ENCODE peak calls at places on chromosomes 5 and 9, in six cellular contexts. Z is lower lobe of right lung, F is GM23338, A is mammary epithelial cell, E is thoracic aorta, N is lung. I is an unnamed sample.

GRCh38 chr5:112083623-112084022 is 326.6 kb upstream of the NREP start:
- DNase-seq in N (no peak), F (no peak), E (no peak), A (no peak), Z (no peak), I (no peak)

GRCh38 chr5:55993628-55994501 is 898 bp downstream of the IL6ST start:
- DNase-seq in Z (no peak), E (no peak), N (no peak), F (no peak), A (no peak), I (no peak)

GRCh38 chr5:54234304-54234938 is 76.0 kb downstream of the ARL15 start:
- DNase-seq in E (no peak), A (peak; percentile 8), N (no peak), F (peak; percentile 65), Z (no peak), I (no peak)

GRCh38 chr5:139814704-139815280 is 19.2 kb downstream of the PSD2 start:
- DNase-seq in F (no peak), N (no peak), E (no peak), A (no peak), Z (peak; percentile 29), I (no peak)

GRCh38 chr5:140243855-140244254 is 59.0 kb downstream of the PFDN1 start:
- DNase-seq in E (no peak), F (no peak), A (no peak), Z (no peak), N (no peak), I (no peak)

GRCh38 chr5:177612215-177612673 is 12.3 kb downstream of the B4GALT7 start:
- DNase-seq in N (no peak), A (no peak), E (no peak), F (no peak), Z (no peak), I (no peak)

GRCh38 chr5:66826696-66827095 is 230.5 kb downstream of the MAST4 start:
- DNase-seq in E (no peak), F (no peak), Z (no peak), A (no peak), N (no peak), I (no peak)

GRCh38 chr5:82593481-82593880 is 315.3 kb upstream of the RPS23 start:
- DNase-seq in A (peak; percentile 23), N (no peak), F (no peak), E (no peak), Z (no peak), I (no peak)

GRCh38 chr5:38660194-38660668 is 103.8 kb upstream of the LIFR start:
- DNase-seq in Z (no peak), F (peak; percentile 85), N (no peak), A (no peak), E (no peak), I (peak; percentile 55)

GRCh38 chr5:56585466-56585865 is 229.9 kb upstream of the MAP3K1 start:
- DNase-seq in E (no peak), Z (no peak), N (no peak), F (no peak), A (peak; percentile 72), I (no peak)

GRCh38 chr9:137968235-137968634 is 90.7 kb downstream of the CACNA1B start:
- DNase-seq in Z (peak; percentile 42), N (no peak), F (peak; percentile 55), A (no peak), E (no peak), I (no peak)

GRCh38 chr5:112294126-112294525 is 125.0 kb downstream of the EPB41L4A start:
- DNase-seq in A (no peak), Z (no peak), N (no peak), F (no peak), E (no peak), I (no peak)

GRCh38 chr5:76571595-76571994 is 51.6 kb downstream of the F2RL2 start:
- DNase-seq in F (no peak), Z (no peak), E (no peak), N (no peak), A (no peak), I (no peak)

GRCh38 chr5:97545856-97546570 is 363.0 kb upstream of the RIOK2 start:
- DNase-seq in N (no peak), E (no peak), Z (no peak), F (peak; percentile 20), A (no peak), I (no peak)

GRCh38 chr5:74521401-74521800 is 119.1 kb downstream of the ENC1 start:
- DNase-seq in E (no peak), A (no peak), F (no peak), Z (no peak), N (no peak), I (no peak)

GRCh38 chr9:126009047-126009446 is 261.9 kb downstream of the PBX3 start:
- DNase-seq in F (no peak), Z (no peak), N (no peak), A (no peak), E (no peak), I (no peak)

GRCh38 chr5:63923914-63924313 is 38.3 kb downstream of the HTR1A start:
- DNase-seq in N (peak; percentile 31), A (no peak), Z (no peak), E (no peak), F (no peak), I (no peak)

GRCh38 chr5:53884411-53884810 is 324.0 kb downstream of the NDUFS4 start:
- DNase-seq in F (peak; percentile 28), Z (no peak), A (no peak), N (no peak), E (no peak), I (no peak)

GRCh38 chr5:155767480-155767879 is 559.5 kb upstream of the SGCD start:
- DNase-seq in N (no peak), F (no peak), E (no peak), A (no peak), Z (no peak), I (no peak)

GRCh38 chr9:77802512-77803293 is 154.6 kb upstream of the GNA14 start:
- DNase-seq in N (no peak), A (no peak), Z (no peak), F (no peak), E (no peak), I (no peak)

GRCh38 chr9:77803423-77803822 is 155.3 kb upstream of the GNA14 start:
- DNase-seq in A (no peak), Z (no peak), F (no peak), E (no peak), N (no peak), I (no peak)

GRCh38 chr9:77805810-77806209 is 157.7 kb upstream of the GNA14 start:
- DNase-seq in F (no peak), N (no peak), E (no peak), Z (no peak), A (no peak), I (no peak)

GRCh38 chr9:77800924-77801551 is 152.9 kb upstream of the GNA14 start:
- DNase-seq in A (peak; percentile 46), N (no peak), Z (no peak), E (no peak), F (no peak), I (no peak)

DNA sequence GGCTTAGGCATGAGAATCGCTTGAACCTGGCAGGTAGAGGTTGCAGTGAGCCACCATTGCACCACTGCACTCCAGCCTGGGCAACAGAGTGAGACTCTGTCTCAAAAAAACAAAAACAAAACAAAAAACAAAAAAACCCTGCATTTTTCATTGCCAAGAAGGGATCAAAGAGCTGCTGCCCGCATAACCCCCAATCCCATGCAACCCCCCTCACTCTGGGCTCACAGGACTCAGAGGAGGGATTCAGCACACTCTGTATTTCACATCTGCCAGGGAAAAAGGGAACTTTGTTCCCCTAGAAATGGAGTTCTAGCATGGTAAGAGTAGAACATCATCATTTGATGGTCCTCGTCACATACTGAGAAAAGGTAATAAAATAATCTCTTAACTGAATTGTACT is 153.9 kb upstream of the GNA14 start:
- DNase-seq in E (no peak), A (no peak), N (no peak), F (no peak), Z (no peak), I (no peak)
- H3K27ac ChIP-seq in E (no peak overlapping the region), A (no peak overlapping the region), N (no peak overlapping the region), F (no peak overlapping the region), Z (no peak overlapping the region), I (no peak overlapping the region)

GRCh38 chr5:173855995-173856656 is 32.0 kb upstream of the CPEB4 start:
- DNase-seq in F (no peak), Z (no peak), A (no peak), N (no peak), E (no peak), I (no peak)

GRCh38 chr5:173858675-173859121 is 29.5 kb upstream of the CPEB4 start:
- DNase-seq in Z (no peak), A (no peak), E (no peak), F (no peak), N (no peak), I (no peak)

GRCh38 chr5:173858025-173858674 is 30.0 kb upstream of the CPEB4 start:
- DNase-seq in A (no peak), E (no peak), F (no peak), N (no peak), Z (no peak), I (no peak)

GRCh38 chr5:173855162-173855994 is 32.8 kb upstream of the CPEB4 start:
- DNase-seq in A (peak; percentile 28), F (no peak), Z (no peak), N (no peak), E (no peak), I (no peak)

DNA sequence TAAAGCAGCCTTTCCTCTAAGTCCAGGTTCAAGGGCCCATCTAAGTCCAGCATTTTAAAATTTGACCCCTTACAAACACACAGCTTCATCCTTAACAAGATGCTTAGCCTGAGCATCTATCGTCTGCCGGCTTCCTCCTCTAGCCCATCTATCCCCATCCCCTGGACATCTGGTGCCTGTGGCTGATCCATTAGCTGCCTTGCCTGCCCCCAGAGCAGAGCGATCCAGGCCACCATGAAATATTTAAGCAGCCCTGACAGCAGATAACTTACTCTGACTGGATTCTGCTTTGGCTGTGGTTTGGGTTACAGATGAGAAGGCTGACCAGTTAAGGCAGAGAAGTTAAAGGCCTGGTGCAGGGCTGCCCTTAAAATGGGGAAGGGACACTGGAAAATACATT is 30.9 kb upstream of the CPEB4 start:
- DNase-seq in E (no peak), Z (no peak), N (no peak), A (no peak), F (no peak), I (no peak)
- H3K4me1 ChIP-seq in E (peaks cover 47% of the 10 kb centered on the region), Z (no peaks in the 10 kb centered on the region), N (peaks cover 2% of the 10 kb centered on the region), A (no peaks in the 10 kb centered on the region), F (no peaks in the 10 kb centered on the region), I (peaks cover 7% of the 10 kb centered on the region)

DNA sequence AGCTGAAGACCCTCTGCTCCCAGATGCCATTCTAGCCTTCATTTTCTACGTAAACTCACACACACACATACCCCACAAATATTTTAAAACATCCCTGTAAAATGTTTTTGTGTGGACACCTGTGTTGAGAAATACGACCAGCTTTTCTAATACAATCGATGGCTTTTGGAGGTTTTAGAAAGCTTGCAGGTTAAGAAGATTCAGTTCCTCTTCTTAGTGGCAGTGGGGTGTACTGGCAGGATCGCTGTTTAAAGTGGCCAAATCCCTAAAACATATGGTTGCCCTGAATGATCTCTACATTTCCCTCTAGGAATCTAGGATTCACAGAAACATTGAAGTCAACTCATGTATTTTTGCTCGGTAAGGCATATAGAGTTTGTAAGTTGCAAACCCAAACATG is 236.3 kb downstream of the NSG2 start:
- DNase-seq in F (no peak), A (no peak), N (no peak), Z (no peak), E (no peak), I (no peak)
- H3K27ac ChIP-seq in F (no peak overlapping the region), A (no peak overlapping the region), N (no peak overlapping the region), Z (no peak overlapping the region), E (no peak overlapping the region), I (no peak overlapping the region)

DNA sequence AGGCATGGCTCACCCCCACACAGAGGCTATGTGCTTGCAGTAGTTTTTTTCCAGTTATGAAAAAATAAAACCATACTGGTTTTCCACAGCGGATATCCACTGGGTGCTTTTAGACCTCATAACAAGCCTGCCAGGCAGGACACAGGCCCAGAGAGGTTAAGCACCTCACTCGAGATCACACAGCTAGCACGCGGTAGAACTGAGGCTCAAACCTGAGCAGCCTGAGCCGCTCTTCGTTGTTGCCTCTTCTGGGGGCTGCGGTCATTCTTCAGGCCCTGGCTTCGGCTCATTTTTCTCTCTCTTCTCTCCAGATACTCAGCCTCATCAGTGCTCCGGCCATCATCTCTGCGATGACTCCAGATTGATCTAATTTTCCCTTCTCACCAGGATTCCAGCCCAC is 196.0 kb downstream of the TTLL11 start:
- DNase-seq in F (no peak), N (no peak), Z (no peak), E (no peak), A (no peak), I (no peak)
- H3K4me1 ChIP-seq in F (no peaks in the 10 kb centered on the region), N (no peaks in the 10 kb centered on the region), Z (no peaks in the 10 kb centered on the region), E (peaks cover 17% of the 10 kb centered on the region), A (no peaks in the 10 kb centered on the region), I (peaks cover 4% of the 10 kb centered on the region)